ENCODE peak calls at places on chromosome 15, in seven cellular contexts. J is astrocyte of the spinal cord, U is endodermal cell, I is A549, M is AG09309, V is lung, N is AG10803. Q is an unnamed sample.

GRCh38 chr15:62896969-62897486 is 145.5 kb upstream of the TPM1 start:
- DNase-seq in J (peak; percentile 100), U (no peak), I (peak; percentile 96), M (peak; percentile 95), V (peak; percentile 87), N (peak; percentile 99), Q (peak; percentile 97)

GRCh38 chr15:52658955-52659354 is 20.2 kb downstream of the ATOSA start:
- DNase-seq in J (no peak), U (no peak), I (no peak), M (no peak), V (no peak), N (no peak), Q (no peak)

GRCh38 chr15:88274534-88275460 is 18.3 kb upstream of the NTRK3 start:
- DNase-seq in J (peak; percentile 55), U (peak; percentile 94), I (peak; percentile 91), M (peak; percentile 17), V (peak; percentile 40), N (peak; percentile 59), Q (no peak)

GRCh38 chr15:63044645-63045437 is 2.3 kb downstream of the TPM1 start:
- DNase-seq in J (peak; percentile 67), U (peak; percentile 84), I (no peak), M (no peak), V (no peak), N (peak; percentile 56), Q (peak; percentile 70)

GRCh38 chr15:66841953-66842681 is 140.1 kb downstream of the SMAD6 start:
- DNase-seq in J (peak; percentile 95), U (peak; percentile 86), I (peak; percentile 81), M (peak; percentile 72), V (peak; percentile 85), N (peak; percentile 93), Q (peak; percentile 91)

GRCh38 chr15:77419050-77419835 is 661 bp downstream of the PEAK1 start:
- DNase-seq in J (peak; percentile 20), U (peak; percentile 80), I (peak; percentile 45), M (no peak), V (peak; percentile 35), N (peak; percentile 52), Q (no peak)

GRCh38 chr15:73757571-73757970 is 4.4 kb upstream of the INSYN1 start:
- DNase-seq in J (no peak), U (no peak), I (no peak), M (no peak), V (no peak), N (no peak), Q (no peak)

GRCh38 chr15:77819271-77819806 is 186.6 kb upstream of the LINGO1 start:
- DNase-seq in J (no peak), U (peak; percentile 66), I (peak; percentile 35), M (no peak), V (no peak), N (no peak), Q (no peak)

GRCh38 chr15:67559158-67559557 is 16.7 kb downstream of the MAP2K5 start:
- DNase-seq in J (no peak), U (no peak), I (no peak), M (no peak), V (no peak), N (no peak), Q (no peak)

GRCh38 chr15:31347067-31347975 is 20.7 kb downstream of the KLF13 start:
- DNase-seq in J (no peak), U (no peak), I (no peak), M (no peak), V (no peak), N (no peak), Q (no peak)

GRCh38 chr15:94300612-94301011 is 69.3 kb downstream of the MCTP2 start:
- DNase-seq in J (no peak), U (no peak), I (no peak), M (no peak), V (no peak), N (no peak), Q (no peak)

GRCh38 chr15:32933241-32933640 is 215.4 kb downstream of the GREM1 start:
- DNase-seq in J (no peak), U (no peak), I (no peak), M (no peak), V (no peak), N (peak; percentile 45), Q (no peak)

GRCh38 chr15:69713726-69714559 is 261.3 kb downstream of the RPLP1 start:
- DNase-seq in J (no peak), U (no peak), I (no peak), M (no peak), V (no peak), N (no peak), Q (no peak)

GRCh38 chr15:77871838-77872371 is 205.6 kb downstream of the TBC1D2B start:
- DNase-seq in J (no peak), U (peak; percentile 77), I (no peak), M (no peak), V (no peak), N (no peak), Q (no peak)

GRCh38 chr15:66424963-66425612 is 38.4 kb downstream of the MAP2K1 start:
- DNase-seq in J (no peak), U (peak; percentile 28), I (no peak), M (no peak), V (no peak), N (no peak), Q (no peak)

GRCh38 chr15:84752195-84752594 is 3.8 kb downstream of the ZNF592 start:
- DNase-seq in J (no peak), U (no peak), I (no peak), M (no peak), V (no peak), N (no peak), Q (no peak)

GRCh38 chr15:59792359-59792758 is 103.2 kb upstream of the BNIP2 start:
- DNase-seq in J (no peak), U (no peak), I (no peak), M (no peak), V (no peak), N (no peak), Q (no peak)

GRCh38 chr15:98799991-98800390 is 151.7 kb downstream of the IGF1R start:
- DNase-seq in J (peak; percentile 46), U (peak; percentile 65), I (no peak), M (no peak), V (no peak), N (no peak), Q (no peak)

GRCh38 chr15:36415643-36416042 is 163.8 kb upstream of the CDIN1 start:
- DNase-seq in J (peak; percentile 52), U (no peak), I (no peak), M (peak; percentile 66), V (no peak), N (peak; percentile 66), Q (no peak)

GRCh38 chr15:22981336-22981840 is 1.2 kb upstream of the CYFIP1 start:
- DNase-seq in J (no peak), U (peak; percentile 21), I (no peak), M (no peak), V (no peak), N (no peak), Q (no peak)

GRCh38 chr15:71591057-71591456 is 219.3 kb upstream of the NR2E3 start:
- DNase-seq in J (no peak), U (no peak), I (peak; percentile 26), M (no peak), V (no peak), N (no peak), Q (no peak)

GRCh38 chr15:65981837-65982696 is 112.8 kb downstream of the RAB11A start:
- DNase-seq in J (no peak), U (peak; percentile 96), I (peak; percentile 70), M (no peak), V (peak; percentile 59), N (no peak), Q (no peak)

GRCh38 chr15:75198560-75199346 is 2.9 kb upstream of the C15orf39 start:
- DNase-seq in J (peak; percentile 31), U (peak; percentile 72), I (no peak), M (no peak), V (no peak), N (no peak), Q (no peak)

GRCh38 chr15:25739687-25740121 is 123.4 kb downstream of the ATP10A start:
- DNase-seq in J (peak; percentile 49), U (peak; percentile 67), I (peak; percentile 8), M (no peak), V (no peak), N (peak; percentile 40), Q (no peak)

GRCh38 chr15:78195735-78196201 is 38.6 kb downstream of the ACSBG1 start:
- DNase-seq in J (no peak), U (peak; percentile 82), I (peak; percentile 78), M (no peak), V (no peak), N (no peak), Q (no peak)

DNA sequence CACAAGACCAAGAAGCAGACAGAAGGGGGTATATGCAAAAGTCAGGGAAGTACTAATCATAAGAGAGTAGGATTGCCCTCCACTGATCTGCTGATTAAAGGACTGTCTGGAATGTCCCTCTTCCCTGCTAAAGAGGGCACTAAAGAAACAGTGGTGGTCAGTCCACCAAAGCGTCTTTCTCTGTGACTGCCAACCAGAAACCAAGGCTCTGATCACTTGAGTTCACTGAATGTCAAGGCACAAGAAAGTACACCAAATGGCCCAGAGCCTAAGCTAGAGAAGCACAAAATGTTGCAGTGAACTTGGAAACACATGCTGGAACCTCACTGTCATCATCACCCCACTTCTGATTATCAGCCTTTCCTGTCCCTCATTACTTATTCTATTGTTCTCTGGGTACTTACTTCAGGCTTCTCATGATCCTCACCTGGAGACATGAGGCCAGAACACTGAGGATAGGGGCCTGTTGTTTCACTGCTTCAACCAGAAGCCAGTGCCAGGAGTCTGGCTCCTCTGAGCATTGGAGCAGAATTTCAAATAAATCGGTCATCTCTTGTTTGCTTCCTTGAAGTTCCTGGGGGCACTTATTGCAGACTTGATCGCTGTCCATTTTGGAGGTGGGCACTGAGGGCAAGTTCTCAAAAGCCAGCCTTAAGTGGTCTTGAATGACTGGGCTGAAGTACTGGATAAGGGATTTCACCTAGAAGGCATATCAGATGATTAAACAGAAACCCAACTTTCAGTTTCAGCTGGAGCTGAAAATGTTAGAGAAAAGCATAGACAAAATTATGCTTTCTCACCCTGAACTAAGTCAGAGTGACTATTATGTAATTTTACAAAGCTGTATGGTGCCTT is 58.9 kb downstream of the EIF3J start:
- DNase-seq in J (no peak), U (no peak), I (no peak), M (no peak), V (no peak), N (no peak), Q (no peak)
- H3K4me3 ChIP-seq in J (no peak overlapping the region), U (no peak overlapping the region), I (no peak overlapping the region), M (no peak overlapping the region), V (no peak overlapping the region), N (no peak overlapping the region), Q (no peak overlapping the region)

GRCh38 chr15:29140475-29141172 is 129.0 kb downstream of the NSMCE3 start:
- DNase-seq in J (no peak), U (peak; percentile 78), I (no peak), M (no peak), V (no peak), N (no peak), Q (no peak)
- H3K4me3 ChIP-seq in J (no peak overlapping the region), U (no peak overlapping the region), I (no peak overlapping the region), M (no peak overlapping the region), V (no peak overlapping the region), N (no peak overlapping the region), Q (peak overlapping the region; percentile 31)

GRCh38 chr15:81284256-81285031 is 39.5 kb downstream of the STARD5 start:
- DNase-seq in J (no peak), U (peak; percentile 21), I (no peak), M (no peak), V (no peak), N (no peak), Q (no peak)
- H3K4me3 ChIP-seq in J (no peak overlapping the region), U (no peak overlapping the region), I (no peak overlapping the region), M (no peak overlapping the region), V (no peak overlapping the region), N (no peak overlapping the region), Q (no peak overlapping the region)

GRCh38 chr15:89776274-89777072 is at the start of gene MESP2:
- DNase-seq in J (peak; percentile 61), U (peak; percentile 97), I (peak; percentile 73), M (no peak), V (peak; percentile 81), N (peak; percentile 76), Q (no peak)
- H3K4me3 ChIP-seq in J (peak within 1 kb of the TSS; percentile 32), U (no peak within 1 kb of the TSS), I (peak within 1 kb of the TSS; percentile 38), M (peak within 1 kb of the TSS; percentile 25), V (no peak within 1 kb of the TSS), N (peak within 1 kb of the TSS; percentile 58), Q (peak within 1 kb of the TSS; percentile 17)

Q was measured in retinal pigment epithelial cell.